ENCODE peak calls at places on chromosomes 5 and 9, in six cellular contexts. E is fibroblast of the conjunctiva; G is HCEC 1CT; I is stimulated activated CD4-positive, alpha-beta T cell treated with anti-CD3 and anti-CD28 coated beads, Interleukin-1b, Interleukin-23, amount 100 ng/mL, for 4 hours; N is stimulated activated CD8-positive, alpha-beta memory T cell treated with anti-CD3 and anti-CD28 coated beads, Interleukin-4, amount 100 ng/mL, for 24 hours; O is WTC11. R is an unnamed sample.

GRCh38 chr9:93132946-93133640 is 958 bp downstream of the NINJ1 start:
- DNase-seq in E (no peak), G (no peak), I (no peak), N (no peak), O (no peak), R (no peak)

GRCh38 chr5:176648467-176649194 is 1.3 kb downstream of the TSPAN17 start:
- DNase-seq in E (no peak), G (no peak), I (no peak), N (no peak), O (no peak), R (no peak)

GRCh38 chr5:61969347-61969746 is 336.7 kb upstream of the KIF2A start:
- DNase-seq in E (no peak), G (no peak), I (no peak), N (no peak), O (no peak), R (peak)

GRCh38 chr9:121700165-121700830 is 48.9 kb downstream of the DAB2IP start:
- DNase-seq in E (no peak), G (peak), I (no peak), N (peak), O (peak), R (no peak)

GRCh38 chr5:146662229-146662628 is 146.2 kb upstream of the GPR151 start:
- DNase-seq in E (no peak), G (no peak), I (peak), N (no peak), O (no peak), R (peak)

GRCh38 chr9:108569624-108570023 is 286.2 kb downstream of the ACTL7B start:
- DNase-seq in E (peak), G (peak), I (no peak), N (no peak), O (no peak), R (peak)

GRCh38 chr9:33924978-33925797 is 108.2 kb downstream of the UBE2R2 start:
- DNase-seq in E (peak), G (peak), I (no peak), N (no peak), O (peak), R (peak)

GRCh38 chr9:13569706-13570423 is 290.4 kb upstream of the MPDZ start:
- DNase-seq in E (peak), G (no peak), I (no peak), N (no peak), O (no peak), R (no peak)

GRCh38 chr5:136028782-136029742 is at the start of gene TGFBI:
- DNase-seq in E (no peak), G (peak), I (no peak), N (no peak), O (peak), R (peak)

GRCh38 chr5:16866795-16867584 is 69.1 kb downstream of the MYO10 start:
- DNase-seq in E (no peak), G (no peak), I (no peak), N (no peak), O (peak), R (peak)

GRCh38 chr5:107389130-107389553 is 281.6 kb downstream of the EFNA5 start:
- DNase-seq in E (no peak), G (peak), I (no peak), N (no peak), O (no peak), R (peak)

GRCh38 chr5:44774279-44774880 is 34.4 kb upstream of the MRPS30 start:
- DNase-seq in E (peak), G (peak), I (no peak), N (no peak), O (no peak), R (peak)

GRCh38 chr9:133821606-133822438 is 83.7 kb upstream of the SARDH start:
- DNase-seq in E (no peak), G (no peak), I (no peak), N (no peak), O (no peak), R (no peak)